ENCODE peak calls at places on chromosomes 5 and 9, in seven cellular contexts. One of them, this sample, is unnamed.

GRCh38 chr9:3040761-3041160 is 196.9 kb upstream of the PUM3 start:
- DNase-seq in IMR-90: no peak
- DNase-seq in H1: no peak
- DNase-seq in A549: no peak
- DNase-seq in SK-N-SH: no peak
- DNase-seq in K562: no peak
- DNase-seq in HepG2: no peak
- DNase-seq in this sample: no peak

GRCh38 chr9:109779711-109780452 is at the start of gene PALM2AKAP2:
- DNase-seq in IMR-90: peak; percentile 68
- DNase-seq in H1: peak; percentile 82
- DNase-seq in A549: peak; percentile 39
- DNase-seq in SK-N-SH: peak; percentile 47
- DNase-seq in K562: no peak
- DNase-seq in HepG2: no peak
- DNase-seq in this sample: peak; percentile 76

GRCh38 chr5:141811287-141812155 is 66.7 kb downstream of the PCDH1 start:
- DNase-seq in IMR-90: no peak
- DNase-seq in H1: peak; percentile 89
- DNase-seq in A549: peak; percentile 62
- DNase-seq in SK-N-SH: peak; percentile 86
- DNase-seq in K562: peak; percentile 82
- DNase-seq in HepG2: peak; percentile 9
- DNase-seq in this sample: peak; percentile 80

GRCh38 chr9:97982191-97982718 is 886 bp upstream of the ANP32B start:
- DNase-seq in IMR-90: no peak
- DNase-seq in H1: no peak
- DNase-seq in A549: no peak
- DNase-seq in SK-N-SH: no peak
- DNase-seq in K562: no peak
- DNase-seq in HepG2: no peak
- DNase-seq in this sample: peak; percentile 45

GRCh38 chr5:15566306-15566705 is 66.3 kb downstream of the FBXL7 start:
- DNase-seq in IMR-90: no peak
- DNase-seq in H1: no peak
- DNase-seq in A549: no peak
- DNase-seq in SK-N-SH: no peak
- DNase-seq in K562: no peak
- DNase-seq in HepG2: no peak
- DNase-seq in this sample: no peak

GRCh38 chr5:119315516-119315949 is 40.3 kb upstream of the TNFAIP8 start:
- DNase-seq in IMR-90: no peak
- DNase-seq in H1: no peak
- DNase-seq in A549: peak; percentile 67
- DNase-seq in SK-N-SH: peak; percentile 38
- DNase-seq in K562: peak; percentile 63
- DNase-seq in HepG2: peak; percentile 31
- DNase-seq in this sample: no peak

GRCh38 chr9:136031741-136032638 is 63.1 kb downstream of the NACC2 start:
- DNase-seq in IMR-90: peak; percentile 52
- DNase-seq in H1: no peak
- DNase-seq in A549: no peak
- DNase-seq in SK-N-SH: peak; percentile 22
- DNase-seq in K562: no peak
- DNase-seq in HepG2: no peak
- DNase-seq in this sample: no peak

GRCh38 chr5:147393866-147394265 is 116.0 kb downstream of the DPYSL3 start:
- DNase-seq in IMR-90: no peak
- DNase-seq in H1: peak; percentile 97
- DNase-seq in A549: no peak
- DNase-seq in SK-N-SH: no peak
- DNase-seq in K562: no peak
- DNase-seq in HepG2: no peak
- DNase-seq in this sample: peak; percentile 83

GRCh38 chr5:110476164-110476563 is 250.3 kb downstream of the TMEM232 start:
- DNase-seq in IMR-90: no peak
- DNase-seq in H1: no peak
- DNase-seq in A549: no peak
- DNase-seq in SK-N-SH: no peak
- DNase-seq in K562: no peak
- DNase-seq in HepG2: no peak
- DNase-seq in this sample: no peak

GRCh38 chr9:90012825-90013425 is 408.1 kb downstream of the GADD45G start:
- DNase-seq in IMR-90: no peak
- DNase-seq in H1: no peak
- DNase-seq in A549: no peak
- DNase-seq in SK-N-SH: no peak
- DNase-seq in K562: no peak
- DNase-seq in HepG2: no peak
- DNase-seq in this sample: no peak

GRCh38 chr5:96142786-96143434 is 181.3 kb upstream of the ELL2 start:
- DNase-seq in IMR-90: peak; percentile 69
- DNase-seq in H1: no peak
- DNase-seq in A549: no peak
- DNase-seq in SK-N-SH: no peak
- DNase-seq in K562: no peak
- DNase-seq in HepG2: no peak
- DNase-seq in this sample: no peak

GRCh38 chr9:114745108-114745848 is 60.6 kb downstream of the TNFSF15 start:
- DNase-seq in IMR-90: no peak
- DNase-seq in H1: no peak
- DNase-seq in A549: no peak
- DNase-seq in SK-N-SH: no peak
- DNase-seq in K562: no peak
- DNase-seq in HepG2: no peak
- DNase-seq in this sample: no peak

GRCh38 chr9:128159073-128159783 is 837 bp upstream of the BBLN start:
- DNase-seq in IMR-90: no peak
- DNase-seq in H1: no peak
- DNase-seq in A549: no peak
- DNase-seq in SK-N-SH: no peak
- DNase-seq in K562: peak; percentile 69
- DNase-seq in HepG2: peak; percentile 43
- DNase-seq in this sample: no peak

GRCh38 chr9:128550770-128551651 is 1.4 kb upstream of the SPTAN1 start:
- DNase-seq in IMR-90: peak; percentile 24
- DNase-seq in H1: peak; percentile 52
- DNase-seq in A549: no peak
- DNase-seq in SK-N-SH: no peak
- DNase-seq in K562: no peak
- DNase-seq in HepG2: no peak
- DNase-seq in this sample: peak; percentile 25

GRCh38 chr5:77644443-77645157 is 6.1 kb upstream of the OTP start:
- DNase-seq in IMR-90: no peak
- DNase-seq in H1: peak; percentile 70
- DNase-seq in A549: no peak
- DNase-seq in SK-N-SH: peak; percentile 44
- DNase-seq in K562: no peak
- DNase-seq in HepG2: no peak
- DNase-seq in this sample: peak; percentile 75

GRCh38 chr5:36870399-36871040 is 6.0 kb upstream of the NIPBL start:
- DNase-seq in IMR-90: peak; percentile 70
- DNase-seq in H1: no peak
- DNase-seq in A549: peak; percentile 78
- DNase-seq in SK-N-SH: peak; percentile 70
- DNase-seq in K562: peak; percentile 42
- DNase-seq in HepG2: peak; percentile 72
- DNase-seq in this sample: no peak

GRCh38 chr9:33850267-33850629 is 33.3 kb downstream of the UBE2R2 start:
- DNase-seq in IMR-90: no peak
- DNase-seq in H1: peak; percentile 38
- DNase-seq in A549: no peak
- DNase-seq in SK-N-SH: no peak
- DNase-seq in K562: no peak
- DNase-seq in HepG2: no peak
- DNase-seq in this sample: no peak

GRCh38 chr9:133347515-133347984 is 381 bp downstream of the MED22 start:
- DNase-seq in IMR-90: no peak
- DNase-seq in H1: peak; percentile 65
- DNase-seq in A549: no peak
- DNase-seq in SK-N-SH: peak; percentile 90
- DNase-seq in K562: peak; percentile 82
- DNase-seq in HepG2: no peak
- DNase-seq in this sample: peak; percentile 34

GRCh38 chr9:126375386-126375785 is 48.8 kb downstream of the MVB12B start:
- DNase-seq in IMR-90: peak; percentile 20
- DNase-seq in H1: no peak
- DNase-seq in A549: no peak
- DNase-seq in SK-N-SH: peak; percentile 49
- DNase-seq in K562: no peak
- DNase-seq in HepG2: peak; percentile 20
- DNase-seq in this sample: no peak

GRCh38 chr5:36502608-36503007 is 103.8 kb upstream of the SLC1A3 start:
- DNase-seq in IMR-90: peak; percentile 82
- DNase-seq in H1: no peak
- DNase-seq in A549: no peak
- DNase-seq in SK-N-SH: no peak
- DNase-seq in K562: no peak
- DNase-seq in HepG2: no peak
- DNase-seq in this sample: no peak

GRCh38 chr9:130364619-130365322 is 80.0 kb upstream of the ASS1 start:
- DNase-seq in IMR-90: no peak
- DNase-seq in H1: no peak
- DNase-seq in A549: no peak
- DNase-seq in SK-N-SH: no peak
- DNase-seq in K562: no peak
- DNase-seq in HepG2: no peak
- DNase-seq in this sample: no peak

GRCh38 chr5:177447066-177447610 is 524 bp downstream of the PRR7 start:
- DNase-seq in IMR-90: peak; percentile 25
- DNase-seq in H1: peak; percentile 82
- DNase-seq in A549: peak; percentile 64
- DNase-seq in SK-N-SH: peak; percentile 90
- DNase-seq in K562: peak; percentile 81
- DNase-seq in HepG2: no peak
- DNase-seq in this sample: peak; percentile 78

GRCh38 chr5:177446184-177447065 is at the start of gene PRR7:
- DNase-seq in IMR-90: peak; percentile 64
- DNase-seq in H1: peak; percentile 81
- DNase-seq in A549: peak; percentile 85
- DNase-seq in SK-N-SH: peak; percentile 95
- DNase-seq in K562: peak; percentile 86
- DNase-seq in HepG2: no peak
- DNase-seq in this sample: peak; percentile 60

GRCh38 chr5:177444106-177445051 is 2.2 kb upstream of the PRR7 start:
- DNase-seq in IMR-90: no peak
- DNase-seq in H1: no peak
- DNase-seq in A549: no peak
- DNase-seq in SK-N-SH: no peak
- DNase-seq in K562: no peak
- DNase-seq in HepG2: no peak
- DNase-seq in this sample: no peak

GRCh38 chr5:177443144-177443983 is 3.2 kb upstream of the PRR7 start:
- DNase-seq in IMR-90: no peak
- DNase-seq in H1: no peak
- DNase-seq in A549: no peak
- DNase-seq in SK-N-SH: no peak
- DNase-seq in K562: no peak
- DNase-seq in HepG2: no peak
- DNase-seq in this sample: no peak

GRCh38 chr5:177445052-177446016 is 1.3 kb upstream of the PRR7 start:
- DNase-seq in IMR-90: no peak
- DNase-seq in H1: no peak
- DNase-seq in A549: no peak
- DNase-seq in SK-N-SH: no peak
- DNase-seq in K562: no peak
- DNase-seq in HepG2: no peak
- DNase-seq in this sample: no peak
- TF ChIP-seq USF2 in IMR-90: no peak
- TF ChIP-seq USF2 in H1: no peak
- TF ChIP-seq USF2 in A549: no peak
- TF ChIP-seq USF2 in SK-N-SH: no peak
- TF ChIP-seq USF2 in K562: no peak
- TF ChIP-seq USF2 in HepG2: no peak
- TF ChIP-seq USF2 in this sample: no peak

DNA sequence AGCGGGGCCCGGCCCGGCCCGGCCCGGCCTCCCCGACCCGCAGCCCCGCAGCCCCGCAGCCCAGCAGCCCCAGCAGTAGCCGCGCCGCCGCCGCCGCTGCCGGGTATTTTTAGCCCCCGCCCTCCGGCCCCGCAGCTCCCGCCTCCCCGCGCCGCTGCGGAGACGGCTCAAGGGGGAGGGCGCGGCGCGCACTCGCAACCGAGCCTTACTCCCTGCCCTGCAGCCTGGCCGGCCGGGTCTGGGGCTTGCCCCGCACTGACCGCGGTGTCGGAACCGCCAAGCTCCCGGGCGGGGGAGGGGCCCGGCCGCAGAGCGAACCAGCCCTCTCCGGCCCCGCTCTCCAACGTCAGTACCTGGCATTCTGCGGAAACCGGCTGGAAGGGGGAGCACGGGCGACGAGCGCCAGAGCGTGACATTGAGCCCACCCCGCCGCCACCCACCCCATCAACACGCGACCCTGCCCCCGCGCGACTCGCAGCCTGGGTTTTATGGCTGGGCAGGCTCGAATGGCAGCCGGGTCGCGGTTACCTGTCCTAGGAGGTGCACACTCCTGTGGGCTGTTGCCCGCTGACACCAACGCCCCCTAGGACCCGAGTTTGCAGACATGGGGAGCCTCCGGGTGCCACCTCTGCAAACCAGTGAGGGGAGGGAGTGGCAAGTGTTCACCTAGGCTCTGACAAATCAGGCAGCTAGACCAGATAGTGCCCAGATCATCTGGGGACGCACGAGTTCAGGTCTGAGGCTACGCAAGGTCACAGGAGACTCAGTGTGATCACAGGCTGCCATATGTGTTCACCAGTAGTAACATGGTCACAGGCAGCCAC is at the start of gene ACSL6:
- DNase-seq in IMR-90: no peak
- DNase-seq in H1: peak; percentile 75
- DNase-seq in A549: peak; percentile 35
- DNase-seq in SK-N-SH: peak; percentile 89
- DNase-seq in K562: peak; percentile 80
- DNase-seq in HepG2: no peak
- DNase-seq in this sample: peak; percentile 57
- TF ChIP-seq USF2 in IMR-90: no peak
- TF ChIP-seq USF2 in H1: no peak
- TF ChIP-seq USF2 in A549: no peak
- TF ChIP-seq USF2 in SK-N-SH: no peak
- TF ChIP-seq USF2 in K562: no peak
- TF ChIP-seq USF2 in HepG2: no peak
- TF ChIP-seq USF2 in this sample: no peak

GRCh38 chr5:76529464-76530344 is 93.5 kb downstream of the F2RL2 start:
- DNase-seq in IMR-90: no peak
- DNase-seq in H1: no peak
- DNase-seq in A549: no peak
- DNase-seq in SK-N-SH: no peak
- DNase-seq in K562: no peak
- DNase-seq in HepG2: peak; percentile 18
- DNase-seq in this sample: no peak
- TF ChIP-seq USF2 in IMR-90: no peak
- TF ChIP-seq USF2 in H1: no peak
- TF ChIP-seq USF2 in A549: no peak
- TF ChIP-seq USF2 in SK-N-SH: no peak
- TF ChIP-seq USF2 in K562: no peak
- TF ChIP-seq USF2 in HepG2: no peak
- TF ChIP-seq USF2 in this sample: no peak

DNA sequence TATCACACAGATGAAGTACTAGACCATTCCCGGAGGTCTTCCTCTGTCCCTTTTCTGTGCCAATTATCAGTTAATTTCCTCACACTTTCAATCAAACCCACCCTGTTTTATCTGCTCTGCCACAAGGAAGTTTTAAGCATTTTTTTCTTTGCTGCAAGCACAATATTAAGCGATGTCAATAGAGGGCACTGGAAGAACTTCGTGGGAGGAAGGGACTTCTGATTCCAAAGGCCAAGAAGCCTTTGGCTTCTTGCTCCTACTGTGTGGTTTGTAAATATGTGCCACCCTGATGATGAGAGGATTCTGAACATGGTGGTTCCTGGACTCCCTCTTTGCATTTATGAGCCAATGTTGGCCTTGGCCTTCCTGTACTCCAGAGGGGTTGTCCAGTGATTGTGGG is 1712.5 kb upstream of the C9orf72 start:
- DNase-seq in IMR-90: no peak
- DNase-seq in H1: no peak
- DNase-seq in A549: no peak
- DNase-seq in SK-N-SH: no peak
- DNase-seq in K562: no peak
- DNase-seq in HepG2: no peak
- DNase-seq in this sample: no peak
- TF ChIP-seq USF2 in IMR-90: no peak
- TF ChIP-seq USF2 in H1: no peak
- TF ChIP-seq USF2 in A549: no peak
- TF ChIP-seq USF2 in SK-N-SH: no peak
- TF ChIP-seq USF2 in K562: no peak
- TF ChIP-seq USF2 in HepG2: no peak
- TF ChIP-seq USF2 in this sample: no peak

This sample was measured in WTC11.